ENCODE peak calls at places on chromosomes 13 and 19, in five cellular contexts. J is lower leg skin, M is OCI-LY7, C is GM13977, T is bronchial epithelial cell. A is an unnamed sample.

GRCh38 chr19:3818479-3818878 is 32.3 kb upstream of the MATK start:
- DNase-seq in C (no peak), M (no peak), T (peak), J (no peak), A (no peak)

GRCh38 chr13:40401911-40402776 is 264.3 kb downstream of the FOXO1 start:
- DNase-seq in C (peak), T (peak), J (peak), M (peak), A (no peak)

GRCh38 chr19:39544201-39544903 is 4.4 kb upstream of the EID2 start:
- DNase-seq in M (no peak), T (peak), J (no peak), C (no peak), A (no peak)

GRCh38 chr13:113882716-113883115 is 18.8 kb upstream of the GAS6 start:
- DNase-seq in C (peak), M (no peak), J (no peak), T (no peak), A (peak)

GRCh38 chr13:98415326-98416070 is 161.4 kb downstream of the STK24 start:
- DNase-seq in T (no peak), M (no peak), J (peak), C (no peak), A (no peak)

GRCh38 chr13:49560270-49561063 is 24.9 kb downstream of the RCBTB1 start:
- DNase-seq in J (no peak), M (no peak), C (no peak), T (peak), A (no peak)

GRCh38 chr13:79710376-79710775 is 229.4 kb downstream of the NDFIP2 start:
- DNase-seq in T (peak), J (no peak), M (no peak), C (no peak), A (no peak)

GRCh38 chr19:46731007-46731501 is 14.1 kb upstream of the PRKD2 start:
- DNase-seq in M (no peak), C (no peak), J (no peak), T (peak), A (no peak)

GRCh38 chr13:44364601-44365000 is 9.0 kb upstream of the SERP2 start:
- DNase-seq in J (no peak), C (no peak), M (no peak), T (peak), A (no peak)

GRCh38 chr13:61414686-61415664 is 674 bp downstream of the PCDH20 start:
- DNase-seq in T (peak), M (no peak), C (no peak), J (peak), A (peak)

GRCh38 chr13:51803018-51803417 is 945 bp downstream of the DHRS12 start:
- DNase-seq in M (no peak), J (no peak), T (no peak), C (no peak), A (no peak)

GRCh38 chr13:103349664-103350063 is 283.4 kb upstream of the SLC10A2 start:
- DNase-seq in J (no peak), M (no peak), T (no peak), C (no peak), A (no peak)

GRCh38 chr13:64925284-64925683 is 2304.9 kb downstream of the PCDH9 start:
- DNase-seq in C (no peak), M (no peak), J (no peak), T (no peak), A (peak)

GRCh38 chr13:51071493-51071892 is 39.6 kb downstream of the C13orf42 start:
- DNase-seq in C (no peak), T (no peak), J (no peak), M (no peak), A (no peak)

GRCh38 chr19:47176071-47176626 is 45.5 kb downstream of the SAE1 start:
- DNase-seq in M (no peak), J (no peak), C (no peak), T (peak), A (no peak)

GRCh38 chr13:51923983-51924539 is 62.3 kb downstream of the CCDC70 start:
- DNase-seq in C (no peak), J (peak), T (no peak), M (no peak), A (no peak)

GRCh38 chr13:81017525-81018152 is 676.7 kb upstream of the SPRY2 start:
- DNase-seq in J (no peak), T (peak), M (peak), C (peak), A (no peak)
- TF ChIP-seq CTCF in J (no peak), T (peak), M (peak), C (peak), A (no peak)

GRCh38 chr19:51258165-51258564 is 7.3 kb downstream of the SIGLECL1 start:
- DNase-seq in T (no peak), C (no peak), J (no peak), M (no peak), A (no peak)

GRCh38 chr19:51257471-51257870 is 6.6 kb downstream of the SIGLECL1 start:
- DNase-seq in C (no peak), M (no peak), T (no peak), J (no peak), A (no peak)

GRCh38 chr19:51256053-51256682 is 5.3 kb downstream of the SIGLECL1 start:
- DNase-seq in T (no peak), J (no peak), M (no peak), C (no peak), A (no peak)

GRCh38 chr19:51258761-51259160 is 7.9 kb downstream of the SIGLECL1 start:
- DNase-seq in M (no peak), J (no peak), C (no peak), T (no peak), A (no peak)

DNA sequence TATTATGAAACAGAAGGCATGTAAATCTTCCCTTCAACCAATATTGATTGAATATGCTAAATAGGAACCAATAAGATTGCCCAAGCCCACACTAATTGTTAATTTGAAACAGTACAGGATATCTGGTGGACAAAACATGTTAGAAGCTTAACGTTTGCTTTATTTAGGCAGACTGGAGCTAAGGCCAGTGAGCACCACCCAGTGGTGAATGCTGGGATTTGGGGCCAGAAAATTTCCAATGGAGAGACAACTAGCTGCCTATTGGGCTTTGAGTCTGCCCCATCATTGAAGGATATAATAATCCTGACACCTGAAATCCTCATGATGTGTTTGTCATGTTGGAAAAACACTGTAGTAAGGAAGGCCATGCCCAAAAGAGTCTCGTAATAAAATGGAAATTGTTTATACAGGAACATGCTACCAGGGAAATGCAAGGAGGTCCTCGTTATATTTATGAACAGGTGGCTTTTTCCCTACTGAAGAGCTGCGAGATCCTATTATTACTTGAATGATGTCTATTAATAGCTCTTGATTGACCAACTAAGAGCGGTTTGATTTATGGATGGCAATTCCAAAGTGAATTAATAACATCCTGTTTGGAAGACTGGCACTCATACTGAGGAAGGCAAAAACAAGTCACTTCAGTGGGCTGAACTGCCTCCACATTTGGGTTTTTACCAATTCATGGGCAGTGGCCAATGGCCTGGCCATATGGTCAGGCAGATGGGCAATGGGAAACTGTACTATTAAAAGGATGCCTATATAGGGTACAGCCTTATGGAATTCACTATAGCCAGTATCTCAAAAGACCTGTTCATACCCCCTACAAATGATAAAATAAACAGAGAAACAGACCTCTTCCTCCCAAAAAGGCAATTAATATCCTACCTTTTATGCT is 8.7 kb downstream of the SIGLECL1 start:
- DNase-seq in M (peak), J (no peak), C (peak), T (peak), A (peak)
- TF ChIP-seq CTCF in M (peak), J (no peak), C (peak), T (peak), A (peak)

GRCh38 chr13:20457670-20458069 is 68.0 kb downstream of the CRYL1 start:
- DNase-seq in C (no peak), J (no peak), M (no peak), T (no peak), A (no peak)
- TF ChIP-seq CTCF in C (no peak), J (no peak), M (no peak), T (no peak), A (no peak)

GRCh38 chr13:47790755-47791154 is 210.3 kb downstream of the SUCLA2 start:
- DNase-seq in C (no peak), T (no peak), J (no peak), M (no peak), A (no peak)

GRCh38 chr13:47798194-47798593 is 202.9 kb downstream of the SUCLA2 start:
- DNase-seq in J (no peak), C (no peak), T (no peak), M (no peak), A (no peak)

GRCh38 chr13:47796816-47797215 is 204.3 kb downstream of the SUCLA2 start:
- DNase-seq in M (no peak), J (no peak), T (no peak), C (no peak), A (no peak)

GRCh38 chr13:47798906-47799305 is 202.2 kb downstream of the SUCLA2 start:
- DNase-seq in C (no peak), T (peak), M (no peak), J (no peak), A (no peak)

DNA sequence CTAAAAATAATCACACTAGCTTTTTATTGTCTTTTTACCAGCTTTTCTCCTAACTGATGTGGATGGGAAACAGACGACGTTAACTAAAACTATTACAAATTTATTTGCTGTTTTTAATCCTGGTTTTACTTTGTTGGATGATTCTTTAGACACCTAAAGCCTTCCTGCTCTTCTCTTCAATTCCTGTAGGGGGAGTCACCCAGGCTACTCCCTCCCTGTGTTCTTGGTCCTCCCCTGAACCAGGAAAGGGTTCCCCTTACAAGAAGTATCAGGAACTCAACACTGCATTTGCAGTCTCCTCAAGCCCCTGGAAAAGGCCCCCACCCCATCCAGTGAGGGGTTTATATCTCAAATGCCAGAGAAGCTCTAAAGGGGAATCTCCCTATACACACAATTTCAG is 206.1 kb downstream of the SUCLA2 start:
- DNase-seq in M (peak), T (no peak), J (no peak), C (no peak), A (no peak)
- TF ChIP-seq CTCF in M (peak), T (peak), J (no peak), C (peak), A (no peak)

GRCh38 chr13:78319101-78319627 is 284.2 kb downstream of the POU4F1 start:
- DNase-seq in C (no peak), J (no peak), M (no peak), T (peak), A (no peak)

GRCh38 chr13:78317030-78317429 is 286.3 kb downstream of the POU4F1 start:
- DNase-seq in J (no peak), T (no peak), M (no peak), C (no peak), A (no peak)
- TF ChIP-seq CTCF in J (no peak), T (no peak), M (no peak), C (peak), A (no peak)

DNA sequence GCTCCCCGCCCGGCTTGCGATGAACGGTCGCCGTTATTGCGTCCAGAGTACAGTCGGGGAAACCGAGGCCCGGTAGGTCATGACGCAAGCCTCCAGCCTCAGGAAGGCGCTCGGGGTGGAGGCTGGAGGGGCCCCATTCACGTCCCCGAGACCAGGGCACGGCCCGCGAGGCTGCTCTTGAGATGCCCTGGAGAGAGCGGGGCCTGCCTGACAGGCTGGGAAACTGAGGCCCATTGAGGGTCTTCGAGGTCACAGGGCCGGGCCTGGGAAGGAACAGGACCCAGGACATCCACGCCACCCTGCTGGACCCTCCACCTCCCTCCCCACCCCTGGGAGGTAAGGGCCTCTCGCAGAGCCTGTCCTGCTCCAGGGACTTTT is 367 bp downstream of the NDUFS7 start:
- DNase-seq in T (no peak), C (no peak), J (no peak), M (no peak), A (no peak)
- TF ChIP-seq CTCF in T (no peak), C (no peak), J (no peak), M (no peak), A (no peak)

GRCh38 chr13:24921003-24921402 is 157.0 kb downstream of the RNF17 start:
- DNase-seq in C (no peak), M (no peak), J (no peak), T (no peak), A (no peak)

GRCh38 chr13:24921881-24922280 is 157.9 kb downstream of the RNF17 start:
- DNase-seq in J (no peak), T (no peak), C (no peak), M (no peak), A (no peak)

GRCh38 chr13:24923305-24923640 is 159.3 kb downstream of the RNF17 start:
- DNase-seq in C (peak), J (no peak), T (no peak), M (peak), A (no peak)

GRCh38 chr13:24925318-24926231 is 161.6 kb downstream of the RNF17 start:
- DNase-seq in J (no peak), C (no peak), T (no peak), M (no peak), A (no peak)

GRCh38 chr13:24922390-24923304 is 158.7 kb downstream of the RNF17 start:
- DNase-seq in T (peak), J (peak), M (peak), C (peak), A (peak)
- TF ChIP-seq CTCF in T (peak), J (no peak), M (no peak), C (no peak), A (peak)

GRCh38 chr19:15452111-15453047 is 2.6 kb upstream of the WIZ start:
- DNase-seq in T (peak), M (peak), C (no peak), J (peak), A (peak)

GRCh38 chr19:15450528-15450890 is 753 bp upstream of the WIZ start:
- DNase-seq in M (no peak), J (no peak), T (no peak), C (no peak), A (no peak)

GRCh38 chr19:15454371-15454800 is 4.6 kb upstream of the WIZ start:
- DNase-seq in M (no peak), J (no peak), C (no peak), T (no peak), A (no peak)

GRCh38 chr19:15453906-15454305 is 4.2 kb upstream of the WIZ start:
- DNase-seq in C (no peak), J (no peak), T (no peak), M (no peak), A (no peak)

GRCh38 chr19:15453091-15453498 is 3.3 kb upstream of the WIZ start:
- DNase-seq in M (no peak), C (no peak), J (no peak), T (no peak), A (no peak)
- TF ChIP-seq CTCF in M (no peak), C (no peak), J (no peak), T (peak), A (peak)